ENCODE peak calls at places on chromosome X, in five cellular contexts. One of them, this sample, is unnamed.

GRCh38 chrX:81174286-81174685 is 27.4 kb downstream of the HMGN5 start:
- DNase-seq in lower leg skin: no peak
- DNase-seq in HCT116: no peak
- DNase-seq in brain microvascular endothelial cell: no peak
- DNase-seq in upper lobe of right lung: no peak
- DNase-seq in this sample: peak

GRCh38 chrX:10508891-10509290 is 111.5 kb downstream of the MID1 start:
- DNase-seq in lower leg skin: no peak
- DNase-seq in HCT116: no peak
- DNase-seq in upper lobe of right lung: no peak
- DNase-seq in brain microvascular endothelial cell: no peak
- DNase-seq in this sample: no peak

GRCh38 chrX:52353838-52354237 is 15.0 kb upstream of the XAGE2 start:
- DNase-seq in lower leg skin: no peak
- DNase-seq in brain microvascular endothelial cell: peak
- DNase-seq in HCT116: no peak
- DNase-seq in upper lobe of right lung: no peak
- DNase-seq in this sample: peak

GRCh38 chrX:72540318-72540717 is 32.3 kb downstream of the HDAC8 start:
- DNase-seq in lower leg skin: no peak
- DNase-seq in upper lobe of right lung: no peak
- DNase-seq in HCT116: no peak
- DNase-seq in brain microvascular endothelial cell: no peak
- DNase-seq in this sample: peak

GRCh38 chrX:9534686-9535085 is 69.8 kb downstream of the TBL1X start:
- DNase-seq in brain microvascular endothelial cell: no peak
- DNase-seq in lower leg skin: no peak
- DNase-seq in HCT116: no peak
- DNase-seq in upper lobe of right lung: no peak
- DNase-seq in this sample: peak

GRCh38 chrX:39195156-39195555 is 393.9 kb downstream of the MID1IP1 start:
- DNase-seq in lower leg skin: peak
- DNase-seq in upper lobe of right lung: no peak
- DNase-seq in brain microvascular endothelial cell: no peak
- DNase-seq in HCT116: no peak
- DNase-seq in this sample: no peak

GRCh38 chrX:100645106-100645505 is 1.1 kb downstream of the SRPX2 start:
- DNase-seq in brain microvascular endothelial cell: no peak
- DNase-seq in lower leg skin: no peak
- DNase-seq in upper lobe of right lung: no peak
- DNase-seq in HCT116: no peak
- DNase-seq in this sample: no peak

GRCh38 chrX:46554942-46555341 is 9.7 kb upstream of the ZNF674 start:
- DNase-seq in brain microvascular endothelial cell: no peak
- DNase-seq in lower leg skin: no peak
- DNase-seq in HCT116: no peak
- DNase-seq in upper lobe of right lung: no peak
- DNase-seq in this sample: peak

GRCh38 chrX:153991013-153991580 is 18.5 kb downstream of the TMEM187 start:
- DNase-seq in HCT116: no peak
- DNase-seq in upper lobe of right lung: no peak
- DNase-seq in lower leg skin: no peak
- DNase-seq in brain microvascular endothelial cell: no peak
- DNase-seq in this sample: no peak

GRCh38 chrX:137432609-137433008 is 133.3 kb upstream of the ZIC3 start:
- DNase-seq in brain microvascular endothelial cell: no peak
- DNase-seq in upper lobe of right lung: no peak
- DNase-seq in lower leg skin: no peak
- DNase-seq in HCT116: no peak
- DNase-seq in this sample: peak

GRCh38 chrX:40542208-40542607 is 38.6 kb upstream of the ATP6AP2 start:
- DNase-seq in lower leg skin: no peak
- DNase-seq in brain microvascular endothelial cell: no peak
- DNase-seq in upper lobe of right lung: no peak
- DNase-seq in HCT116: no peak
- DNase-seq in this sample: no peak

GRCh38 chrX:40538391-40538790 is 42.4 kb upstream of the ATP6AP2 start:
- DNase-seq in brain microvascular endothelial cell: no peak
- DNase-seq in HCT116: no peak
- DNase-seq in upper lobe of right lung: no peak
- DNase-seq in lower leg skin: no peak
- DNase-seq in this sample: no peak

GRCh38 chrX:40537310-40537709 is 43.5 kb upstream of the ATP6AP2 start:
- DNase-seq in HCT116: no peak
- DNase-seq in lower leg skin: no peak
- DNase-seq in brain microvascular endothelial cell: no peak
- DNase-seq in upper lobe of right lung: no peak
- DNase-seq in this sample: no peak

GRCh38 chrX:40542972-40543371 is 37.8 kb upstream of the ATP6AP2 start:
- DNase-seq in brain microvascular endothelial cell: no peak
- DNase-seq in upper lobe of right lung: no peak
- DNase-seq in HCT116: no peak
- DNase-seq in lower leg skin: no peak
- DNase-seq in this sample: no peak

DNA sequence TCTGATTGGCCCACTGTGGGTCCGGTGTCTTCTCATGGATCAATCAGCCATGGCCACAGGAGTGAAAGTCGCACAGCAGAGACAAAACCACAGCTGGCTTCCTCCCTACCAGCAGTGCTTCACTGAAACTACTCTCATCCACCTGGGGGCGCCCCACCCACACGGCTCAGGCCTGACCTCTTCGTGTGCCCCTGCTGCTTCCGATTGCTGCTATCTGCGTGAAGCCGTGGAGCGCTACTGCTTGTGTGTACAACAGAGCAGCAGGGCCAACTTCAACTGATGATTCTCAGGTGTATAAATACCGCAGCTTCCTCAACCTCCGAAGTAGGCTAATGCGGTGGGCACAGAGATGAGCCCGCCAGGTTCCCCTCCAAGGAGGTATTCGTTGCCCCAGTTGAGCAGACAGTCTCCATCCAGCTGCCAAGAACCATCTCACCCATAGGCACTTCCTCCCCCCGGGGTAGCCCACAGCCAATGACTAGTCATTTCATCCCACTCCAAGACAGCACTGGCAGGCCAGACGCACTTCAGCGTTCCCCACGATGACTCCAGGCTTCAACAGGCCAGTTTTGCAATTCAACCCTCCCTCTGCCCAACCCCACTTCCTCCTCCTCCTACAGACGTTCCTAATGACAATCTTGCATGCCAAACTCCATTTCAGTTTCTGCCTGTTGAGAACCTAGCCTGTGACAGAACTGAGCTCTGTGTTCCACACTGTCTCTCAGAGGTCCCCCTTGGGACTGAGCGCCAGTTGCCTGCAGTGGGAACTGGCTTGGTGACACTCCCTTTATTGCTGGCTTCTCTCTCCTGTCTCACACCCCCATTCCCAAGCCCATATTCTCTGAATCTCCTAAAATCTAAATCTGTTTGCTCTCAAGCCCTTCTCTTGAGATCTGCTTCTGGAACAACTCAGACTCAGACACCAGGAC is 41.3 kb upstream of the ATP6AP2 start:
- DNase-seq in brain microvascular endothelial cell: peak
- DNase-seq in lower leg skin: no peak
- DNase-seq in HCT116: no peak
- DNase-seq in upper lobe of right lung: peak
- DNase-seq in this sample: peak
- TF ChIP-seq CTCF in brain microvascular endothelial cell: peak
- TF ChIP-seq CTCF in lower leg skin: no peak
- TF ChIP-seq CTCF in HCT116: peak
- TF ChIP-seq CTCF in upper lobe of right lung: no peak
- TF ChIP-seq CTCF in this sample: peak

GRCh38 chrX:65874110-65874509 is 165.8 kb downstream of the VSIG4 start:
- DNase-seq in HCT116: no peak
- DNase-seq in lower leg skin: no peak
- DNase-seq in upper lobe of right lung: no peak
- DNase-seq in brain microvascular endothelial cell: no peak
- DNase-seq in this sample: no peak

GRCh38 chrX:65866146-65866545 is 173.7 kb downstream of the VSIG4 start:
- DNase-seq in lower leg skin: no peak
- DNase-seq in brain microvascular endothelial cell: no peak
- DNase-seq in upper lobe of right lung: no peak
- DNase-seq in HCT116: no peak
- DNase-seq in this sample: no peak

GRCh38 chrX:65866762-65867161 is 173.1 kb downstream of the VSIG4 start:
- DNase-seq in brain microvascular endothelial cell: no peak
- DNase-seq in HCT116: no peak
- DNase-seq in lower leg skin: no peak
- DNase-seq in upper lobe of right lung: no peak
- DNase-seq in this sample: no peak

GRCh38 chrX:65874765-65875164 is 165.1 kb downstream of the VSIG4 start:
- DNase-seq in upper lobe of right lung: no peak
- DNase-seq in lower leg skin: no peak
- DNase-seq in HCT116: no peak
- DNase-seq in brain microvascular endothelial cell: no peak
- DNase-seq in this sample: no peak

GRCh38 chrX:65871671-65872311 is 168.1 kb downstream of the VSIG4 start:
- DNase-seq in HCT116: peak
- DNase-seq in brain microvascular endothelial cell: no peak
- DNase-seq in upper lobe of right lung: no peak
- DNase-seq in lower leg skin: no peak
- DNase-seq in this sample: no peak
- H3K4me3 ChIP-seq in HCT116: no peak
- H3K4me3 ChIP-seq in brain microvascular endothelial cell: no peak
- H3K4me3 ChIP-seq in upper lobe of right lung: no peak
- H3K4me3 ChIP-seq in lower leg skin: no peak
- H3K4me3 ChIP-seq in this sample: no peak

GRCh38 chrX:37378830-37379229 is 29.7 kb downstream of the PRRG1 start:
- DNase-seq in upper lobe of right lung: no peak
- DNase-seq in lower leg skin: no peak
- DNase-seq in HCT116: no peak
- DNase-seq in brain microvascular endothelial cell: no peak
- DNase-seq in this sample: no peak

GRCh38 chrX:37380256-37380655 is 31.1 kb downstream of the PRRG1 start:
- DNase-seq in brain microvascular endothelial cell: no peak
- DNase-seq in lower leg skin: no peak
- DNase-seq in upper lobe of right lung: no peak
- DNase-seq in HCT116: no peak
- DNase-seq in this sample: no peak

GRCh38 chrX:37383313-37383712 is 34.1 kb downstream of the PRRG1 start:
- DNase-seq in lower leg skin: no peak
- DNase-seq in HCT116: no peak
- DNase-seq in brain microvascular endothelial cell: no peak
- DNase-seq in upper lobe of right lung: no peak
- DNase-seq in this sample: no peak

GRCh38 chrX:37378399-37378798 is 29.2 kb downstream of the PRRG1 start:
- DNase-seq in brain microvascular endothelial cell: no peak
- DNase-seq in HCT116: no peak
- DNase-seq in upper lobe of right lung: no peak
- DNase-seq in lower leg skin: no peak
- DNase-seq in this sample: peak

GRCh38 chrX:37380920-37381319 is 31.8 kb downstream of the PRRG1 start:
- DNase-seq in HCT116: peak
- DNase-seq in brain microvascular endothelial cell: peak
- DNase-seq in upper lobe of right lung: no peak
- DNase-seq in lower leg skin: no peak
- DNase-seq in this sample: peak
- TF ChIP-seq CTCF in HCT116: no peak
- TF ChIP-seq CTCF in brain microvascular endothelial cell: no peak
- TF ChIP-seq CTCF in upper lobe of right lung: no peak
- TF ChIP-seq CTCF in lower leg skin: no peak
- TF ChIP-seq CTCF in this sample: no peak

DNA sequence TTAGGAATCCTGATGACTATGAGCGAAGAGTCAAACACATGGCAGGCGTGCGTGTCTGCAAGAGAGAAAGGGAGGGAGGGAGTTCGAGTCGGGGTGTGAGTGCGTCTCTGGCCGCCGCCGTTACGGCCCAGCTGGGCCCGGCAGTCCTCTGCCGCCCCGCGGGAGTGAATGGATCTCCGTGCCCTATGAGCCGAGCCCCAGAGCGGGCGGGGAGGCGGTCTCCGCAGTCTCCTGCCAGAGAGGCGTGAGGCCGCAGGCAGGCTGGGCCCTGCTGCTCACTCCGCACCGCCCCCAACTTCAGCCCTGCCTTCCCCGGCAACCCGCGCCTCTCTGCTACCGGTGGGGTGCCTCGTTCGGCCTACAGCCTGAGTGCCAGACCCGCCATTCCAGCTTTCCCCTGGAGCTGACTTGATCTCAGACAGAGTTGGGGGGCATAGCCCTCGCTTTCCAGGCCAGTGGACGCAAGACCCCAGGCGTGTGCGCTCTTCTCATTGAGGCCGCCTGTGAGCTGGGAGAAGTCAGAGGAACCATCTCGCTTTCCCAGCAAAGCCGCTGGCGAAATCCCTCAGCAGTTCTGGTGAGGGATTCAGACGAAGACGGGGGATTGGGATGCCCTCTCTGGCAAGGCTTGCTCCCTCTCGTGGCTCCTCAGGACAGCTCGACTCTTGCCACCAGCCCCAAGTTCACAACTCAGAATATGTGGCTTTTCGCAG is 1.4 kb downstream of the SLC16A2 start:
- DNase-seq in brain microvascular endothelial cell: peak
- DNase-seq in HCT116: no peak
- DNase-seq in lower leg skin: peak
- DNase-seq in upper lobe of right lung: peak
- DNase-seq in this sample: peak
- H3K4me3 ChIP-seq in brain microvascular endothelial cell: peak
- H3K4me3 ChIP-seq in HCT116: no peak
- H3K4me3 ChIP-seq in lower leg skin: no peak
- H3K4me3 ChIP-seq in upper lobe of right lung: peak
- H3K4me3 ChIP-seq in this sample: peak

GRCh38 chrX:119145241-119145653 is 17.6 kb upstream of the KIAA1210 start:
- DNase-seq in lower leg skin: no peak
- DNase-seq in brain microvascular endothelial cell: no peak
- DNase-seq in HCT116: peak
- DNase-seq in upper lobe of right lung: no peak
- DNase-seq in this sample: peak
- TF ChIP-seq CTCF in lower leg skin: no peak
- TF ChIP-seq CTCF in brain microvascular endothelial cell: peak
- TF ChIP-seq CTCF in HCT116: peak
- TF ChIP-seq CTCF in upper lobe of right lung: no peak
- TF ChIP-seq CTCF in this sample: peak

This sample was measured in choroid plexus epithelial cell.